ENCODE peak calls at places on chromosome 16, in seven cellular contexts. F is uterus, T is sigmoid colon, X is heart left ventricle, P is stomach, I is OCI-LY7, S is K562. E is an unnamed sample.
A peak's percentile ranks its signal among the peaks of the same experiment; 100 is the strongest.

GRCh38 chr16:68800257-68800875 is 43.0 kb upstream of the TANGO6 start:
- DNase-seq in F (peak; percentile 66), T (peak; percentile 71), X (no peak), P (peak; percentile 66), I (peak; percentile 64), S (peak; percentile 67), E (no peak)

GRCh38 chr16:6247771-6248170 is 1084.9 kb upstream of the RBFOX1 start:
- DNase-seq in F (no peak), T (no peak), X (no peak), P (no peak), I (no peak), S (no peak), E (no peak)

GRCh38 chr16:88376835-88377726 is 5.7 kb upstream of the ZNF469 start:
- DNase-seq in F (no peak), T (peak; percentile 62), X (peak; percentile 18), P (no peak), I (no peak), S (no peak), E (no peak)

GRCh38 chr16:85350973-85351372 is 238.7 kb upstream of the CIBAR2 start:
- DNase-seq in F (peak; percentile 67), T (peak; percentile 98), X (peak; percentile 93), P (peak; percentile 98), I (no peak), S (no peak), E (no peak)

GRCh38 chr16:74743668-74744299 is 30.8 kb downstream of the FA2H start:
- DNase-seq in F (no peak), T (no peak), X (no peak), P (peak; percentile 97), I (no peak), S (peak; percentile 87), E (no peak)

GRCh38 chr16:67542464-67542863 is 13.8 kb downstream of the RIPOR1 start:
- DNase-seq in F (no peak), T (peak; percentile 76), X (no peak), P (peak; percentile 40), I (peak; percentile 85), S (peak; percentile 87), E (peak; percentile 77)

GRCh38 chr16:3023415-3023668 is 400 bp downstream of the HCFC1R1 start:
- DNase-seq in F (peak; percentile 63), T (no peak), X (no peak), P (no peak), I (no peak), S (no peak), E (no peak)

GRCh38 chr16:11836653-11837244 is 14.6 kb downstream of the RSL1D1 start:
- DNase-seq in F (no peak), T (no peak), X (no peak), P (no peak), I (no peak), S (no peak), E (no peak)

GRCh38 chr16:71479420-71479819 is 9.7 kb downstream of the ZNF19 start:
- DNase-seq in F (no peak), T (no peak), X (no peak), P (no peak), I (peak; percentile 32), S (peak; percentile 56), E (no peak)

GRCh38 chr16:3992297-3993051 is 112.0 kb upstream of the CREBBP start:
- DNase-seq in F (no peak), T (no peak), X (peak; percentile 58), P (no peak), I (no peak), S (no peak), E (no peak)

GRCh38 chr16:88066234-88066633 is 115.0 kb downstream of the BANP start:
- DNase-seq in F (no peak), T (no peak), X (peak; percentile 5), P (no peak), I (no peak), S (no peak), E (no peak)

GRCh38 chr16:24775455-24775854 is 46.0 kb downstream of the TNRC6A start:
- DNase-seq in F (no peak), T (peak; percentile 82), X (no peak), P (peak; percentile 67), I (no peak), S (no peak), E (no peak)

GRCh38 chr16:51524555-51525373 is 373.7 kb upstream of the SALL1 start:
- DNase-seq in F (no peak), T (no peak), X (no peak), P (no peak), I (no peak), S (no peak), E (no peak)

GRCh38 chr16:72797606-72798005 is 250.3 kb downstream of the ZFHX3 start:
- DNase-seq in F (no peak), T (peak; percentile 85), X (peak; percentile 76), P (no peak), I (no peak), S (no peak), E (no peak)

GRCh38 chr16:27363797-27364196 is 38.2 kb upstream of the IL21R start:
- DNase-seq in F (peak; percentile 39), T (peak; percentile 76), X (no peak), P (peak; percentile 84), I (no peak), S (no peak), E (no peak)

GRCh38 chr16:68364601-68364998 is 53.8 kb downstream of the PRMT7 start:
- DNase-seq in F (no peak), T (no peak), X (no peak), P (no peak), I (no peak), S (no peak), E (no peak)

GRCh38 chr16:30523768-30524574 is 2.4 kb downstream of the ZNF768 start:
- DNase-seq in F (no peak), T (no peak), X (peak; percentile 72), P (no peak), I (no peak), S (peak; percentile 52), E (no peak)

GRCh38 chr16:66751135-66751991 is at the start of gene DYNC1LI2:
- DNase-seq in F (peak; percentile 80), T (peak; percentile 88), X (peak; percentile 90), P (peak; percentile 78), I (peak; percentile 85), S (peak; percentile 95), E (peak; percentile 53)

GRCh38 chr16:70803354-70803753 is 2.4 kb upstream of the VAC14 start:
- DNase-seq in F (no peak), T (no peak), X (no peak), P (no peak), I (no peak), S (no peak), E (no peak)

GRCh38 chr16:22728167-22728836 is 85.7 kb upstream of the HS3ST2 start:
- DNase-seq in F (no peak), T (no peak), X (no peak), P (no peak), I (no peak), S (no peak), E (no peak)

GRCh38 chr16:30660424-30661251 is 2.4 kb downstream of the FBRS start:
- DNase-seq in F (no peak), T (no peak), X (no peak), P (no peak), I (peak; percentile 62), S (no peak), E (peak; percentile 70)

GRCh38 chr16:89473136-89473712 is 17.1 kb downstream of the ANKRD11 start:
- DNase-seq in F (no peak), T (no peak), X (no peak), P (no peak), I (no peak), S (no peak), E (no peak)
- H3K4me1 ChIP-seq in F (peaks cover 3% of the 10 kb centered on the region), T (no peaks in the 10 kb centered on the region), X (peaks cover 74% of the 10 kb centered on the region), P (peaks cover 68% of the 10 kb centered on the region), I (peaks cover 49% of the 10 kb centered on the region), S (peaks cover 23% of the 10 kb centered on the region), E (peaks cover 68% of the 10 kb centered on the region)

GRCh38 chr16:35797811-35798210 is 2338.4 kb downstream of the TP53TG3F start:
- DNase-seq in F (no peak), T (no peak), X (no peak), P (no peak), I (no peak), S (no peak), E (no peak)

GRCh38 chr16:35795361-35796029 is 2336.1 kb downstream of the TP53TG3F start:
- DNase-seq in F (no peak), T (no peak), X (no peak), P (no peak), I (no peak), S (no peak), E (no peak)

GRCh38 chr16:35788381-35788780 is 2329.0 kb downstream of the TP53TG3F start:
- DNase-seq in F (no peak), T (no peak), X (no peak), P (no peak), I (no peak), S (no peak), E (no peak)

GRCh38 chr16:35792516-35793285 is 2333.3 kb downstream of the TP53TG3F start:
- DNase-seq in F (no peak), T (no peak), X (no peak), P (no peak), I (no peak), S (no peak), E (no peak)
- H3K27ac ChIP-seq in F (no peak overlapping the region), T (no peak overlapping the region), X (no peak overlapping the region), P (no peak overlapping the region), I (no peak overlapping the region), S (no peak overlapping the region), E (no peak overlapping the region)

GRCh38 chr16:14015948-14016347 is 55.2 kb upstream of the MRTFB start:
- DNase-seq in F (no peak), T (peak; percentile 73), X (peak; percentile 54), P (no peak), I (no peak), S (no peak), E (no peak)
- H3K4me3 ChIP-seq in F (no peak overlapping the region), T (no peak overlapping the region), X (peak overlapping the region; percentile 48), P (no peak overlapping the region), I (no peak overlapping the region), S (no peak overlapping the region), E (no peak overlapping the region)

DNA sequence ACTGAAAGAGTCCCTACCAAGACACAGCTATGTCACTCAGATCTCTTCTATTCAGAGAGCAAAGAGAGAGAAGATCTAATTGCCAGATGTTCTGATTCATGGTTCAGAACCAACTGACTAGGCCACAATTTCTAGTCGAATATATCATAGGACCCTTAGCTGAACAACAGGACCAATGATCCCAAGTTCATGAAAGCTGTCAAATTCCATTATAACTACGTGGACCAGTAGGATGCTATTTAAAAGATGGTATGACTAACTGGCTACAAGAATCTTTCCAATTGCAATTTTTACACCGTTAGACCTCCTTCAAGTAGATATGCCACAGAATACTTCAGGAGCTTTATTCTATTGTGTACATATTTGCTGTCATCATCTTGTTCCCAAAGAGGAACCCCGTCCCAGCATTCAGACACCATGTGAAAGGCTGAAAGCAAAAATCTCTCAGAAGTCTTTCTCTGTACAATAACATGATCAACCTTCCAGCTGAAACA is 26.0 kb downstream of the DCUN1D3 start:
- DNase-seq in F (no peak), T (no peak), X (no peak), P (no peak), I (no peak), S (no peak), E (no peak)
- H3K4me1 ChIP-seq in F (no peaks in the 10 kb centered on the region), T (no peaks in the 10 kb centered on the region), X (peaks cover 58% of the 10 kb centered on the region), P (peaks cover 41% of the 10 kb centered on the region), I (peaks cover 24% of the 10 kb centered on the region), S (no peaks in the 10 kb centered on the region), E (peaks cover 10% of the 10 kb centered on the region)